ENCODE peak calls at places on chromosomes 13 and 19, in four cellular contexts. Z is GM13977, M is body of pancreas, X is left ventricle myocardium inferior. J is an unnamed sample.

GRCh38 chr13:99376132-99376531 is 68.9 kb upstream of the GPR183 start:
- DNase-seq in Z (peak), M (no peak), X (no peak), J (no peak)

GRCh38 chr19:57233207-57233606 is 2.4 kb downstream of the AURKC start:
- DNase-seq in Z (no peak), M (no peak), X (no peak), J (no peak)

GRCh38 chr13:35143123-35143522 is 201.1 kb downstream of the NBEA start:
- DNase-seq in Z (no peak), M (no peak), X (no peak), J (no peak)

GRCh38 chr19:18340990-18341868 is 831 bp downstream of the PGPEP1 start:
- DNase-seq in Z (peak), M (peak), X (peak), J (peak)

GRCh38 chr19:16541526-16542044 is 652 bp downstream of the CHERP start:
- DNase-seq in Z (peak), M (no peak), X (no peak), J (peak)

GRCh38 chr13:84192125-84192524 is 309.9 kb upstream of the SLITRK1 start:
- DNase-seq in Z (no peak), M (no peak), X (no peak), J (no peak)

GRCh38 chr19:39398297-39398864 is 7.2 kb downstream of the MED29 start:
- DNase-seq in Z (no peak), M (peak), X (peak), J (peak)

GRCh38 chr13:40528881-40529280 is 137.6 kb downstream of the FOXO1 start:
- DNase-seq in Z (no peak), M (no peak), X (no peak), J (no peak)

GRCh38 chr19:6543866-6544347 is 13.1 kb downstream of the TNFSF9 start:
- DNase-seq in Z (peak), M (no peak), X (no peak), J (no peak)

GRCh38 chr13:54198911-54199310 is 1170.3 kb downstream of the OLFM4 start:
- DNase-seq in Z (no peak), M (no peak), X (no peak), J (no peak)

GRCh38 chr19:11381535-11382369 is 2.4 kb downstream of the EPOR start:
- DNase-seq in Z (peak), M (peak), X (peak), J (peak)

GRCh38 chr19:6413291-6413690 is 11.3 kb downstream of the KHSRP start:
- DNase-seq in Z (peak), M (no peak), X (no peak), J (no peak)

GRCh38 chr19:11088508-11089253 is 582 bp upstream of the LDLR start:
- DNase-seq in Z (no peak), M (peak), X (no peak), J (no peak)

GRCh38 chr19:24033962-24034342 is 53.0 kb upstream of the ZNF254 start:
- DNase-seq in Z (peak), M (peak), X (peak), J (peak)

GRCh38 chr13:35481777-35482176 is 5.3 kb upstream of the MAB21L1 start:
- DNase-seq in Z (no peak), M (no peak), X (no peak), J (no peak)

GRCh38 chr13:109412232-109412935 is 374.0 kb downstream of the IRS2 start:
- DNase-seq in Z (no peak), M (peak), X (peak), J (no peak)

GRCh38 chr19:48351341-48351752 is 12.4 kb downstream of the TMEM143 start:
- DNase-seq in Z (peak), M (peak), X (peak), J (peak)

GRCh38 chr13:113938716-113939115 is 35.2 kb downstream of the C13orf46 start:
- DNase-seq in Z (no peak), M (peak), X (no peak), J (no peak)

GRCh38 chr19:14363203-14364097 is 17.8 kb upstream of the ADGRE5 start:
- DNase-seq in Z (peak), M (peak), X (peak), J (peak)

GRCh38 chr19:49682274-49682673 is 5.2 kb downstream of the PRMT1 start:
- DNase-seq in Z (no peak), M (no peak), X (no peak), J (no peak)

GRCh38 chr13:112990783-112991182 is 21.8 kb downstream of the MCF2L start:
- DNase-seq in Z (no peak), M (peak), X (no peak), J (no peak)

GRCh38 chr19:46368116-46368515 is 21.2 kb downstream of the PPP5C start:
- DNase-seq in Z (no peak), M (no peak), X (no peak), J (no peak)

GRCh38 chr13:46810440-46810839 is 13.5 kb upstream of the ESD start:
- DNase-seq in Z (no peak), M (no peak), X (no peak), J (no peak)

GRCh38 chr19:40241809-40242384 is 15.4 kb upstream of the CCNP start:
- DNase-seq in Z (no peak), M (peak), X (peak), J (no peak)

GRCh38 chr19:18743281-18743825 is 47.8 kb downstream of the COMP start:
- DNase-seq in Z (no peak), M (peak), X (peak), J (no peak)

GRCh38 chr19:49415102-49415809 is 8.0 kb downstream of the PTH2 start:
- DNase-seq in Z (peak), M (no peak), X (no peak), J (no peak)

GRCh38 chr19:53091413-53091812 is 11.8 kb downstream of the ZNF160 start:
- DNase-seq in Z (no peak), M (no peak), X (no peak), J (no peak)

GRCh38 chr13:95660981-95661581 is 15.9 kb upstream of the DNAJC3 start:
- DNase-seq in Z (no peak), M (peak), X (no peak), J (peak)

GRCh38 chr19:38993271-38993670 is 17.7 kb upstream of the FBXO17 start:
- DNase-seq in Z (no peak), M (no peak), X (no peak), J (no peak)

GRCh38 chr13:110006304-110006703 is 219.9 kb upstream of the IRS2 start:
- DNase-seq in Z (no peak), M (peak), X (no peak), J (no peak)

GRCh38 chr13:41562083-41562482 is 104.7 kb downstream of the RGCC start:
- DNase-seq in Z (no peak), M (peak), X (peak), J (no peak)
- TF ChIP-seq CTCF in Z (no peak), M (no peak), X (no peak), J (no peak)

GRCh38 chr13:20431080-20431479 is 94.6 kb downstream of the CRYL1 start:
- DNase-seq in Z (no peak), M (no peak), X (no peak), J (no peak)
- TF ChIP-seq CTCF in Z (no peak), M (no peak), X (no peak), J (no peak)

DNA sequence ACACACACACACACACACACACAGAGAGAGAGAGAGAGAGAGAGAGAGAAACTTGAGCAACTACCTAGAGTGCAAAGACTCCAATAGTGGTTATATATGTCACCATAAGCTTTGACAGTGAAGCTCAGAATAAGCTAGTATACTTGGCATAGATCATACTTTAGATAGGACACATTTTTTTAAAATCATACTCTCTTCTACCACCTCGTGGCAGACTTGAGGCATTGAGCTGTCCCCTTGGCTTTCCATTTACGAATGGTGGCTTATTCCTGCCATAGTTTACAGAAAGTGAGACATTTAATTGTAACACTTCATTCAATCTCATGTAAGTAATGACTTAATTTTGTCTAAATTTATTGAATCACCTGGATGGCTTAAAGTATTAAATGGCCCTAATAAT is 108.2 kb downstream of the EDNRB start:
- DNase-seq in Z (peak), M (no peak), X (no peak), J (no peak)
- TF ChIP-seq CTCF in Z (peak), M (peak), X (peak), J (no peak)

DNA sequence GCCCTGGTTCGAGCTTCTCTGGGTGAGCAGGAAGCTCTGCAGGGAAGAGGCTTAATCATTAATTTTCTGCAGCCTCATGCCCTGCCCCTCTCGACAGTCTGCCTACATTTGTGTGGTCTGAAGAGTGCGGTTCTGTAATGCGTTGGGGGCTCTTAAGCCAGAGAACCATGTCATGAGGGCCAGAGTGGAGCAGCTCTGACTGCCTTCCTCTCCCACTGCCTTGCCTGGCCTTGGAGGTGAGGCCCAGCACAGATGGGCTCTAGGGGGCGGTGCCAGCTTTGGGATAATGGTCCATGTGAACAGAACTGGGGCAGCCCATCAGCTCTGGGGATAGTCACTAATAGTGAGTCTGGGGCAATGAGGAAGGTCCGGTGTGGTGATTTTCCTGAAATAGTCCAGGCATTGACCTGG is 5.7 kb downstream of the FGF9 start:
- DNase-seq in Z (peak), M (peak), X (no peak), J (peak)
- TF ChIP-seq CTCF in Z (peak), M (no peak), X (peak), J (peak)

GRCh38 chr13:20362642-20363041 is 130.5 kb upstream of the GJB6 start:
- DNase-seq in Z (no peak), M (no peak), X (no peak), J (no peak)
- TF ChIP-seq CTCF in Z (no peak), M (no peak), X (no peak), J (no peak)

GRCh38 chr19:287381-287871 is 3.8 kb downstream of the PLPP2 start:
- DNase-seq in Z (no peak), M (no peak), X (no peak), J (no peak)
- TF ChIP-seq CTCF in Z (no peak), M (no peak), X (no peak), J (no peak)

GRCh38 chr13:107141767-107142166 is 573.8 kb upstream of the ARGLU1 start:
- DNase-seq in Z (no peak), M (no peak), X (no peak), J (no peak)

GRCh38 chr13:107138468-107138867 is 570.5 kb upstream of the ARGLU1 start:
- DNase-seq in Z (no peak), M (no peak), X (no peak), J (no peak)

GRCh38 chr13:107138987-107139386 is 571.0 kb upstream of the ARGLU1 start:
- DNase-seq in Z (no peak), M (no peak), X (no peak), J (no peak)

GRCh38 chr13:107144432-107144831 is 576.5 kb upstream of the ARGLU1 start:
- DNase-seq in Z (no peak), M (no peak), X (no peak), J (no peak)
- TF ChIP-seq CTCF in Z (no peak), M (no peak), X (peak), J (no peak)

GRCh38 chr19:4495471-4495870 is 22.8 kb downstream of the PLIN4 start:
- DNase-seq in Z (no peak), M (peak), X (no peak), J (no peak)
- TF ChIP-seq CTCF in Z (no peak), M (no peak), X (no peak), J (no peak)

GRCh38 chr19:50838239-50838638 is 4.9 kb upstream of the KLK15 start:
- DNase-seq in Z (peak), M (no peak), X (no peak), J (no peak)
- TF ChIP-seq CTCF in Z (peak), M (no peak), X (no peak), J (no peak)

GRCh38 chr13:20141238-20142018 is 19.4 kb downstream of the GJA3 start:
- DNase-seq in Z (no peak), M (no peak), X (peak), J (no peak)

GRCh38 chr13:20137875-20138274 is 23.0 kb downstream of the GJA3 start:
- DNase-seq in Z (no peak), M (no peak), X (no peak), J (no peak)

GRCh38 chr13:20140487-20140886 is 20.4 kb downstream of the GJA3 start:
- DNase-seq in Z (no peak), M (no peak), X (no peak), J (no peak)

GRCh38 chr13:20134732-20135131 is 26.1 kb downstream of the GJA3 start:
- DNase-seq in Z (no peak), M (no peak), X (no peak), J (no peak)

GRCh38 chr13:20136781-20137703 is 23.8 kb downstream of the GJA3 start:
- DNase-seq in Z (peak), M (peak), X (no peak), J (peak)
- TF ChIP-seq CTCF in Z (peak), M (no peak), X (peak), J (no peak)